ENCODE peak calls at places on chromosomes 12 and 14, in four cellular contexts. One of them, this sample, is unnamed. For H3K4me1, the result is how much of the 10 kb centered on the place peaks cover.

GRCh38 chr12:42469355-42470006 is 120.1 kb downstream of the PRICKLE1 start:
- DNase-seq in spleen: no peak
- DNase-seq in HCT116: no peak
- DNase-seq in suprapubic skin: no peak
- DNase-seq in this sample: no peak

GRCh38 chr14:44586910-44587309 is 79.8 kb upstream of the FSCB start:
- DNase-seq in HCT116: no peak
- DNase-seq in suprapubic skin: no peak
- DNase-seq in spleen: no peak
- DNase-seq in this sample: no peak

GRCh38 chr14:55938249-55938791 is 179.9 kb upstream of the PELI2 start:
- DNase-seq in suprapubic skin: no peak
- DNase-seq in spleen: no peak
- DNase-seq in HCT116: no peak
- DNase-seq in this sample: peak

GRCh38 chr14:95686935-95687334 is 709 bp downstream of the TCL1B start:
- DNase-seq in HCT116: no peak
- DNase-seq in suprapubic skin: no peak
- DNase-seq in spleen: no peak
- DNase-seq in this sample: no peak

GRCh38 chr12:104025771-104026170 is 24.2 kb downstream of the GLT8D2 start:
- DNase-seq in spleen: no peak
- DNase-seq in suprapubic skin: no peak
- DNase-seq in HCT116: no peak
- DNase-seq in this sample: no peak

GRCh38 chr14:34283590-34283989 is 178.4 kb downstream of the SPTSSA start:
- DNase-seq in HCT116: no peak
- DNase-seq in suprapubic skin: no peak
- DNase-seq in spleen: no peak
- DNase-seq in this sample: no peak

GRCh38 chr12:117331691-117332090 is 29.7 kb downstream of the NOS1 start:
- DNase-seq in HCT116: no peak
- DNase-seq in spleen: no peak
- DNase-seq in suprapubic skin: no peak
- DNase-seq in this sample: no peak

GRCh38 chr14:81450976-81451375 is 50.9 kb upstream of the STON2 start:
- DNase-seq in suprapubic skin: no peak
- DNase-seq in spleen: no peak
- DNase-seq in HCT116: no peak
- DNase-seq in this sample: no peak

GRCh38 chr12:524167-524951 is 64.6 kb downstream of the B4GALNT3 start:
- DNase-seq in spleen: no peak
- DNase-seq in suprapubic skin: no peak
- DNase-seq in HCT116: no peak
- DNase-seq in this sample: peak

GRCh38 chr12:82954064-82954463 is 267.4 kb downstream of the TMTC2 start:
- DNase-seq in HCT116: no peak
- DNase-seq in spleen: no peak
- DNase-seq in suprapubic skin: no peak
- DNase-seq in this sample: no peak

GRCh38 chr12:30197392-30198047 is 413.8 kb upstream of the TMTC1 start:
- DNase-seq in suprapubic skin: no peak
- DNase-seq in HCT116: no peak
- DNase-seq in spleen: no peak
- DNase-seq in this sample: no peak

DNA sequence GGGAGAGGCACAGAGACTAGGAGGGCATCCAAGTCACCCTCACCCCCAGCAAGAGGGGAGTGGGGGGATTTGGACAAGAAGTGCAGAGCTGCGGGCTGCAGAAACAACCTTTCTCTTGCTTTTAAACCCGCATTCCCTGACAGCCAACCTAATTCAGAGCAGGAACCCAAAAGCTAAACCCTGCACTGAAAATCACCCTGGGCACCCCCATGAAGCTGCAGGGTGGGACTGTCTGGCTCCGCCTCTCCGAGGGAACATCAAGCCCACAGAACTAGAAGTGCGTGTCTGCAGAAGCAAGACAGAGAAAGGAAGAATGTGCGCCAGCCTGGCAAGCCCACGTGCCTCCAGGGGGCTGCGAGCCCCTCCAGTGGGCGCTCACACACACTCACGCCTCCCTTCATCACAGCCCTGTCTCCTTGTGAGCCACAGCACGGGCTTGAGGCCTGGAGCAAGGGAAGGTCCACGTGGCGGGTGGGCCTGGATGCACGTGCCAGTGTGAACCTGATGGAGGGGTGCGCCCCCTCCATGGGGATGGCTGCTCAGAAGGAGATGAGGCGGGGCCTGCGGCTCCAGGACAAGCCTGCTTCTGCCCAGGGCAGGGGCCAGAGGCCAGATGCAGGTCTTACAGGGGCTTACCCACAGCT is 27.8 kb upstream of the PNMA1 start:
- DNase-seq in spleen: peak
- DNase-seq in suprapubic skin: no peak
- DNase-seq in HCT116: no peak
- DNase-seq in this sample: no peak
- H3K4me1 ChIP-seq in spleen: half or more
- H3K4me1 ChIP-seq in suprapubic skin: half or more
- H3K4me1 ChIP-seq in HCT116: half or more
- H3K4me1 ChIP-seq in this sample: half or more

DNA sequence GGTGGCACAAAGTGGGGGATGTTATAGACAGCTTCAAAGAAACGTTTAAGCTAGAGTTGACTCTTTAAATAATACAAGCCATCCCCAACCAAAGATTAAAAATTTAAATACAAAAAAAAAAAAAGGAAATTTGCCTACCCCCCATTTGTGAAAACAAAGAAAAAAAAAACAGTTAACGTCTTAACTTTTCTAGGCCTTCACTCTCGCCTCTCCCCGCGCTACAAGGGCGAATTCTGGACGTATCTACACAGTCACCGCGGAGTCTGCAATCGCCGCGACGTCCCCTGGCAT is 528 bp upstream of the NUDT4 start:
- DNase-seq in HCT116: no peak
- DNase-seq in suprapubic skin: peak
- DNase-seq in spleen: no peak
- DNase-seq in this sample: no peak
- TF ChIP-seq CTCF in HCT116: no peak
- TF ChIP-seq CTCF in suprapubic skin: no peak
- TF ChIP-seq CTCF in spleen: no peak
- TF ChIP-seq CTCF in this sample: no peak

GRCh38 chr12:133057446-133057845 is 20.1 kb downstream of the ZNF84 start:
- DNase-seq in HCT116: no peak
- DNase-seq in suprapubic skin: no peak
- DNase-seq in spleen: no peak
- DNase-seq in this sample: no peak
- TF ChIP-seq POLR2AphosphoS5 in HCT116: no peak
- TF ChIP-seq POLR2AphosphoS5 in suprapubic skin: no peak
- TF ChIP-seq POLR2AphosphoS5 in spleen: no peak
- TF ChIP-seq POLR2AphosphoS5 in this sample: no peak

DNA sequence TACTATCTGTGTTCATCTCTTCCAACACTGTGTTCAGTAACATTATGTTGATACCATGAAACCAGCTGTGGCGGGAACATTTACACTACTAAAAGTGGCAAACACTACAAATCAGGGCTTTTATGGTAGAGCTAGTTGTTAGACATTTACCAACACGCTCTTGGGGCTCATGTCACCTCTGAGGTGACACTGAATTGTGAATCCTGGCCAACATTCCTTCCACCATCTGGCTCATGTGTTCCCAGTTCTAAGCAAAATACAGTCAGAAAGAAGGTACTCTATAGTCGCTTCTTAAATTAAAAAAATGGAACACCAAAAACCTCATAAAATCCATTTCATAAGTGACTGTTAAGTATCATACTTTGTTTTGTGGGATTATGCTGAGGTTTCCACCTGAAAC is 436.6 kb downstream of the FUT8 start:
- DNase-seq in spleen: no peak
- DNase-seq in suprapubic skin: no peak
- DNase-seq in HCT116: no peak
- DNase-seq in this sample: no peak
- H3K4me1 ChIP-seq in spleen: under half
- H3K4me1 ChIP-seq in suprapubic skin: under half
- H3K4me1 ChIP-seq in HCT116: under half
- H3K4me1 ChIP-seq in this sample: under half

DNA sequence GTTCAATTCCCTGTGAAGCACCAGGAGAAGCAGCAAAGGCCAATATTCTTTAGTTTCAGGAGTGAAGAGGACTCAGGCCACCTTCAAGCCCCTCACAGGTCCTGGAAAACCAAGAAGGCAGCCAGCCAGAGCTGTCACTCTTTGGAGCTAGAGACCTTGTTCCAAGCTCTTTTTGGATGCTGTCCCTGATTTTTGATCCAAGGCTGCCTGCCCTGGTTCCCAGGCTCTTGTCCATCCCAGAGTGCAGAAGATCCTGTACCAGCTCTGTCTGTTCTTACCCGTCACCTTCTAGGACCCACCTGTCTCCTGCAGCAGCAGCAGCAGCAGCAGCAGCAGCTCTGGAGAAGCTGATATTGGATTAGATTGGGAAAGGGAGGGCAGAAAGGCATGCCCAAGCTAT is 157.1 kb upstream of the NEDD1 start:
- DNase-seq in HCT116: no peak
- DNase-seq in suprapubic skin: no peak
- DNase-seq in spleen: no peak
- DNase-seq in this sample: no peak
- TF ChIP-seq CTCF in HCT116: no peak
- TF ChIP-seq CTCF in suprapubic skin: no peak
- TF ChIP-seq CTCF in spleen: no peak
- TF ChIP-seq CTCF in this sample: no peak

GRCh38 chr12:125065021-125065752 is at the start of gene AACS:
- DNase-seq in spleen: peak
- DNase-seq in suprapubic skin: peak
- DNase-seq in HCT116: peak
- DNase-seq in this sample: peak
- TF ChIP-seq POLR2AphosphoS5 in spleen: peak
- TF ChIP-seq POLR2AphosphoS5 in suprapubic skin: no peak
- TF ChIP-seq POLR2AphosphoS5 in HCT116: peak
- TF ChIP-seq POLR2AphosphoS5 in this sample: peak